ENCODE peak calls at places on chromosome 15, in nine cellular contexts. T, I, K, R, P, M, O, X and H are unnamed samples.

GRCh38 chr15:52667597-52667996 is 11.6 kb downstream of the ATOSA start:
- DNase-seq in T (no peak), I (no peak), K (no peak), R (no peak), P (no peak), M (no peak), O (no peak), X (no peak), H (no peak)

GRCh38 chr15:29071193-29071906 is 185.6 kb downstream of the APBA2 start:
- DNase-seq in T (no peak), I (no peak), K (peak), R (no peak), P (no peak), M (peak), O (no peak), X (no peak), H (no peak)

GRCh38 chr15:49286649-49287394 is 116.8 kb downstream of the GALK2 start:
- DNase-seq in T (no peak), I (no peak), K (no peak), R (no peak), P (no peak), M (no peak), O (no peak), X (no peak), H (no peak)

GRCh38 chr15:76823903-76824302 is 81.2 kb downstream of the SCAPER start:
- DNase-seq in T (no peak), I (no peak), K (no peak), R (no peak), P (no peak), M (no peak), O (no peak), X (no peak), H (no peak)

GRCh38 chr15:39919740-39920509 is at the start of gene GPR176:
- DNase-seq in T (peak), I (no peak), K (peak), R (no peak), P (peak), M (peak), O (peak), X (peak), H (no peak)

GRCh38 chr15:60420322-60420721 is 22.5 kb upstream of the ANXA2 start:
- DNase-seq in T (no peak), I (no peak), K (no peak), R (no peak), P (no peak), M (no peak), O (no peak), X (no peak), H (no peak)

GRCh38 chr15:40877691-40878090 is 3.7 kb upstream of the RHOV start:
- DNase-seq in T (no peak), I (no peak), K (no peak), R (no peak), P (no peak), M (no peak), O (no peak), X (no peak), H (no peak)

GRCh38 chr15:54820811-54821210 is 375.9 kb downstream of the RSL24D1 start:
- DNase-seq in T (no peak), I (no peak), K (no peak), R (no peak), P (no peak), M (no peak), O (no peak), X (peak), H (no peak)

GRCh38 chr15:82108489-82109078 is 62.8 kb upstream of the MEX3B start:
- DNase-seq in T (peak), I (no peak), K (peak), R (peak), P (no peak), M (peak), O (no peak), X (peak), H (no peak)

GRCh38 chr15:51405646-51406194 is 64.3 kb downstream of the GLDN start:
- DNase-seq in T (peak), I (peak), K (no peak), R (no peak), P (no peak), M (no peak), O (no peak), X (no peak), H (no peak)

GRCh38 chr15:50084932-50085331 is 34.1 kb downstream of the ATP8B4 start:
- DNase-seq in T (no peak), I (no peak), K (no peak), R (no peak), P (no peak), M (no peak), O (no peak), X (no peak), H (no peak)

DNA sequence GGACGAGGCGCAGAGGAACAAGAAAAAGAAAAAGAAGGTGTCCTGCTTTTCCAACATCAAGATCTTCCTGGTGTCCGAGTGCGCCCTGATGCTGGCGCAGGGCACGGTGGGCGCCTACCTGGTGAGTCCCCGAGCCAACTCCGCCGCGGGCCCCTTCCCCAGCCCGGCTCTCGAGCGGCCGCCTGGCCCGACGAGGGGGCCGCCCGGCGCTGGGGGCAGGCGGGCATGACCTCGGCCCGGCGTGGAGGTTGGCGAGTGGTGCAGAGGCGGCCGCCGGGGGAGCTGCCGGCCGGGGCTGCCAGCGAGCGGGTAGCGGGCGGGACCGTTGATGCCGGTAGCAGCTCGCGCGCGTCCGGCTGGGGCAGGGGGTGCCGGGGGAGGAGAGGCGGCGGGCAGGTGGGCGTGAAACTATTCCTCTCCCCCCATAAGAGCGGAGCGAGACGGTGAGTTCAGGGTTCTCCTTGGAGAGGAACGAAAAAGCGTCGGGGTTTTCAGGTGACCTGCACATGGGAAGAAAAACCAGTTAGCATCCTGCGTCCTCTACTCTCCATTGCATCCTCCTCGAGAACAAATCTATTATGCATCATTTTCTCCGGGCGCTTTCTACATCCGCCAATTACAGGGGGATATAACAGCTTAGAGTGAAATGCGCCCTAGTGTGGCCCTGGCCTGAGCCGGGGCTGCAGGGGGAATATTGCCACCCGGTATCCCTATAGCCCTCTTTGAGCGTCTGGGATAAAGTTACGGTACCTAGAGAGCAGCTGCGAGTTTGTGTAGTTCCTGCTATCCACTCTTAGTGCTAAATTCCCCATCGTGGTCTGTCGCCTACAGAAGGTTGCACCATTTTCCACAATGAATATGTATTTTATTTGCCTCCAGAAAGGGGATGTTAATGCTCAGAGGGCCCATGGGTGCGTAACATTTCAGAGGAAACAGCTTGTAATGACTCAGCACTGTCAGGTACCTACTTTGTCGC is 748 bp downstream of the SLCO3A1 start:
- DNase-seq in T (peak), I (peak), K (peak), R (no peak), P (no peak), M (peak), O (no peak), X (peak), H (no peak)
- TF ChIP-seq CTCF in T (peak), I (peak), K (no peak), R (no peak), P (no peak), M (no peak), O (no peak), X (no peak), H (no peak)

GRCh38 chr15:62928242-62928995 is 114.1 kb upstream of the TPM1 start:
- DNase-seq in T (no peak), I (no peak), K (no peak), R (no peak), P (peak), M (no peak), O (peak), X (peak), H (peak)
- TF ChIP-seq CTCF in T (peak), I (no peak), K (no peak), R (peak), P (peak), M (no peak), O (peak), X (no peak), H (peak)

DNA sequence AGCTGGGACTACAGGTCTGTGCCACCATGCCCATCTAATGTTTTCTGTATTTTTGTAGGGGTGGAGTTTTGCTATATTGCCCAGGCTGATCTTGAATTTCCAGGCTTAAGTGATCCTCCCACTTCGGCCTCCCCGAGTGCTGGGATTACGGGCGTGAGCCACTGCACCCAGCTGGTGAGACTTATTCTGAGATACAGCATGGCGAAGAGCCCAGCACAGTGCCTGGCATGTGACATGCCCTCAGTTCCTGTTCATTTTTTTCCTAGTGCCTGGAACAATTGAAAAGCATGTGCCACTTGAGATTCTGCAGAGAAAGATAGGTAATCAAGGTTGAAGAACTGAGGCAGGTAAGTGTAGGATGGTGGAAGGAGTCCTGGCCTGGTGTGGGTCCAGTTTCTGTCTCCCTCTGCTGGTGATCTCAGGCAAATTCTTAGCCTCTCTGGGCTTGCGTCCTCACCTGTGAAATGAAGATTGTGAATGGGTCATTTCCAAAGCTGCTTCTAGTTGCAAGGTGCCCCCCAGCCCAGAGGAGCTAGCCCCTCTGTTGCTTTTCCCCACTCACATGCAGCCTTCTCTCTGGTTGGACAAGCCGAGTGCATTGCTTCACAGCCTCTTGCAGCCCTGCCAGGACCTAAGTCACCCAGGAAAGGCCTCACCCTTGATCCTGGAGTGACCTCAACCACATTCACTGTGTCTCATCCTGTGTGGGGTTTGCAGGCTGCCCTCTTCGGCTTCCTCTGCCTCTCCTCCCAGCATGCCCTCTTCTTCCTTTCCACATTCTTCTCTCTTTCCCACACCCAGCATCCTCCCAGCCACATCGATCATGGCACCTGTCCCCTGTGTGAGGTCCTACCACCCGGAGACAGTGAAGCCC is 4.3 kb upstream of the RHCG start:
- DNase-seq in T (peak), I (no peak), K (no peak), R (no peak), P (no peak), M (no peak), O (no peak), X (no peak), H (no peak)
- TF ChIP-seq CTCF in T (peak), I (no peak), K (no peak), R (peak), P (no peak), M (no peak), O (peak), X (no peak), H (peak)

DNA sequence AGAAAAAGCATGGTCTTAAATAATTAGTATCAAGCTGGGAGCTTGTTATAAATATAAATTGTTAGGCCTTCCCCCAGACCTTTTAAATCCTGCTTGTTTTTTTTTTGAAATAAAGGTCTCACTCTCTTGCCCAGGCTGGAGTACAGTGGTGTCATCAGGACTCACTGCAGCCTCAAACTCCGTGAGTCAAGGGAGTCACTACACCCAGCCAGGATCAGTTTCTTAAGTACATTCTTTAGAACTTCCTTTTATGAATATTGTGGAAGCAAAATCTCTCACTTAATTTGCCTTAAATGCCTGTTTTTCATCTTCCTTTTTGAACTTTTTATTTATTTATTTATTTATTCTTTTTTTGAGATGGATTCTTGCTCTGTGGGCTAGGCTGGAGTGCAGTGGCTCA is 20.8 kb upstream of the DENND4A start:
- DNase-seq in T (no peak), I (no peak), K (no peak), R (no peak), P (no peak), M (no peak), O (no peak), X (no peak), H (no peak)
- TF ChIP-seq CTCF in T (no peak), I (no peak), K (no peak), R (no peak), P (no peak), M (no peak), O (no peak), X (no peak), H (no peak)

GRCh38 chr15:73681856-73682596 is 2.2 kb upstream of the CD276 start:
- DNase-seq in T (no peak), I (no peak), K (no peak), R (no peak), P (no peak), M (no peak), O (no peak), X (no peak), H (no peak)

GRCh38 chr15:73682597-73683090 is 1.5 kb upstream of the CD276 start:
- DNase-seq in T (no peak), I (no peak), K (no peak), R (no peak), P (no peak), M (no peak), O (no peak), X (no peak), H (no peak)

GRCh38 chr15:73683257-73683623 is 943 bp upstream of the CD276 start:
- DNase-seq in T (no peak), I (no peak), K (no peak), R (no peak), P (no peak), M (no peak), O (no peak), X (no peak), H (no peak)

GRCh38 chr15:73685561-73685960 is 1.4 kb downstream of the CD276 start:
- DNase-seq in T (no peak), I (no peak), K (no peak), R (no peak), P (no peak), M (no peak), O (no peak), X (no peak), H (no peak)

DNA sequence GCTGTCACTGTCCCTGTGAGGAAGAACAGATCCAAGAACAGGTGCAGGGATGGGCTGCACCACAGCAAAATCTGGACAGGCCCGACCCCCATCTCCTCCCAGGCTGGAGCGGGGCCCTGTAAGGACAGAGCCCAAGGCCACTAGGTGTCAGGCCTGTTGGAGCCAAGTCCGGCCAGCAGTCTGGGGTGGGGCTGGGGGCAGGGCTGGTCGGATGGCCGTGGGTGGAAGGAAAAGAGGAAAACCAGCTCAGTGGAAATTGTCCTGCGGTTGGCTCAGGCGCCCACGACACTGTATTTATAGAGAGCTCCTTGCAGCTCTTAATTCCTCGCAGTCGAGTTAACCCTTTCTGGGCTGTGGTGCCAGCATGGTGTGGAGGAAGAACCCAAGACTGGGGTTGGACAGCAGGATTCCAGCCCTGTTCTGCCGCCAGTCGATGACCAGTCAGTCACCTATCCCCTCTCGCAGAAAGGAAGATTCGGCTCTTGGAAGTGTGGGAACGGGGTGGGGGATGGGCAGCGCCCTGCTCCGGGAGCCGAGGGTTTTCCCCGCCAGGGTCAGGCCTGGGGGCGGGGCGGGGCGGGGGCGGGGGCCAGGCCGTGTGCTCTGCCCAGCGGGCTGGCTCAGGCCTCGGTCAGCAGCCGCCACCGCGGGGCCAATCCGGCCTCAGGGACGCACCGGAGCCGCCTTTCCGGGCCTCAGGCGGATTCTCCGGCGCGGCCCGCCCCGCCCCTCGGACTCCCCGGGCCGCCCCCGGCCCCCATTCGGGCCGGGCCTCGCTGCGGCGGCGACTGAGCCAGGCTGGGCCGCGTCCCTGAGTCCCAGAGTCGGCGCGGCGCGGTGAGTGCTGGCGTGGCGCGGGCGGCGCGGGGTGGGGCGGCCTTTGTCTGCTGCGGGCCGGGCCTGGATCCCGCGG is at the start of gene CD276:
- DNase-seq in T (peak), I (no peak), K (peak), R (peak), P (peak), M (peak), O (no peak), X (peak), H (no peak)
- TF ChIP-seq CTCF in T (peak), I (peak), K (no peak), R (peak), P (peak), M (no peak), O (peak), X (no peak), H (peak)

DNA sequence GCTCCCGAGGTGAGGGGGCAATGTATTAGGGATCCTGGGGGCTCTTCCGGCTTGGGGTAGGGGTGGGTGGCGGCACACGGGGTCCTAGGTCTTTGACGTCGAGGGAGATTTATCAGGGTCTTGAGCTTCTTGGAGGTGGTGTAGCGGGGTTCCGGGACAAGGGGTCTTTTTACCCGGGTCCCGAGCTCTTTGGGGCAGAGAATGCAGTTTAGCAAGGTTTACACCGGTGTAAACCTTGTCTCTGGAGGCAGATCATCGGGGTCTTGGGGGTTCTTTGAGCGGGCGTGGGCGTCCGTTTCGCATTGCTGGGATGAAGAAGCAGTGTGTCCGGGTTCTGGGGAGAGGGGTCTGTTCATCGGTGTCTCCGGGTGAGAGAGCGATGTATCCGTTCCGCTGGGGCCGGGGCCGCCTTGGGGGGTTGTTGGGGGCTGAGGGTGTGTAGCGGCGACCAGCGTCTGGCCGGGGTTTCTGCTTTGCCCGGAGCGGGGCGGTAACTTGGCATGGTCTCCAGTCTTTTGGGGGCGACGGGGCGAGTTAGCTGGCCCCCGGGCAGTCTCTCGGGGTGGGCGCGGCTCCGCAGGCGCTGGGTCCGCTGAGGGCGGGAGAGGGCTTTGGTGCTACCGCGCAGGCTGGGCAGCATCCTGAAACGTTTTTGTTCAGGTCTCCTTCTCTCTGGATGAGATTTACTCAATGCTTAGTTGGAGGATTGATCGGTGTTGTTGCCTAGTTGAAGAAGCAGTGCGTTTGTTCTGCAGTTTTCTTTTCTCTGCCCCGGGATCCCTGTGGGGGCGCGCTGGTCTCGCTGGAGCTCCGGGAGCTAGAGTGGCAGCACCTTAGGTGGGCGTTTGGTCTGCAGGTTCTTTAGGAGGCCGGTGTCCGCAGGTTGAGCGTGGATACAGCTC is 792 bp downstream of the GLCE start:
- DNase-seq in T (peak), I (no peak), K (peak), R (peak), P (no peak), M (peak), O (no peak), X (peak), H (no peak)
- TF ChIP-seq CTCF in T (peak), I (peak), K (no peak), R (peak), P (peak), M (no peak), O (peak), X (no peak), H (peak)